ENCODE peak calls at places on chromosome 7, in nine cellular contexts. X, B, V, I, Y, S, N, K and Q are unnamed samples.

GRCh38 chr7:66267249-66267648 is 62.1 kb downstream of the TPST1 start:
- DNase-seq in X (no peak), B (peak; percentile 90), V (peak; percentile 74), I (no peak), Y (peak; percentile 90), S (no peak), N (no peak), K (no peak), Q (peak; percentile 84)

GRCh38 chr7:22675917-22676343 is 51.1 kb upstream of the IL6 start:
- DNase-seq in X (no peak), B (no peak), V (no peak), I (no peak), Y (no peak), S (no peak), N (no peak), K (no peak), Q (no peak)

GRCh38 chr7:97013025-97013424 is 7.7 kb downstream of the DLX6 start:
- DNase-seq in X (no peak), B (no peak), V (no peak), I (no peak), Y (no peak), S (no peak), N (no peak), K (no peak), Q (no peak)

GRCh38 chr7:99831595-99831994 is 3.8 kb downstream of the CYP3A43 start:
- DNase-seq in X (no peak), B (no peak), V (no peak), I (no peak), Y (no peak), S (no peak), N (no peak), K (no peak), Q (no peak)

GRCh38 chr7:31308642-31309041 is 31.9 kb downstream of the NEUROD6 start:
- DNase-seq in X (no peak), B (no peak), V (no peak), I (no peak), Y (no peak), S (no peak), N (no peak), K (no peak), Q (no peak)

GRCh38 chr7:137967143-137968018 is 34.5 kb downstream of the CREB3L2 start:
- DNase-seq in X (no peak), B (no peak), V (no peak), I (no peak), Y (no peak), S (peak; percentile 28), N (no peak), K (peak; percentile 63), Q (peak; percentile 44)

GRCh38 chr7:44063894-44064651 is 1.3 kb downstream of the PGAM2 start:
- DNase-seq in X (peak; percentile 16), B (no peak), V (peak; percentile 62), I (peak; percentile 63), Y (no peak), S (no peak), N (no peak), K (no peak), Q (no peak)

GRCh38 chr7:16962986-16963385 is 81.2 kb upstream of the AGR3 start:
- DNase-seq in X (no peak), B (no peak), V (no peak), I (no peak), Y (no peak), S (no peak), N (no peak), K (no peak), Q (no peak)

GRCh38 chr7:108287857-108288256 is 157.7 kb upstream of the LAMB4 start:
- DNase-seq in X (no peak), B (no peak), V (no peak), I (no peak), Y (no peak), S (no peak), N (no peak), K (no peak), Q (no peak)

GRCh38 chr7:38318803-38319416 is 45.5 kb upstream of the TARP start:
- DNase-seq in X (no peak), B (peak; percentile 77), V (no peak), I (no peak), Y (peak; percentile 61), S (peak; percentile 53), N (peak; percentile 54), K (peak; percentile 76), Q (peak; percentile 50)

GRCh38 chr7:5423272-5423843 is at the start of gene TNRC18:
- DNase-seq in X (peak; percentile 62), B (no peak), V (peak; percentile 79), I (peak; percentile 82), Y (no peak), S (peak; percentile 63), N (peak; percentile 53), K (no peak), Q (no peak)

GRCh38 chr7:35508623-35509400 is 186.1 kb downstream of the HERPUD2 start:
- DNase-seq in X (no peak), B (no peak), V (no peak), I (no peak), Y (no peak), S (peak; percentile 17), N (no peak), K (peak; percentile 8), Q (no peak)

GRCh38 chr7:70527489-70527888 is 604.5 kb upstream of the GALNT17 start:
- DNase-seq in X (no peak), B (no peak), V (no peak), I (no peak), Y (no peak), S (no peak), N (no peak), K (no peak), Q (no peak)

GRCh38 chr7:69110450-69111050 is 487.7 kb upstream of the AUTS2 start:
- DNase-seq in X (no peak), B (no peak), V (no peak), I (no peak), Y (no peak), S (no peak), N (no peak), K (no peak), Q (no peak)

GRCh38 chr7:20290505-20291111 is 40.1 kb upstream of the ITGB8 start:
- DNase-seq in X (no peak), B (no peak), V (no peak), I (no peak), Y (no peak), S (no peak), N (no peak), K (no peak), Q (no peak)

GRCh38 chr7:47473499-47474210 is 108.3 kb downstream of the TNS3 start:
- DNase-seq in X (no peak), B (no peak), V (no peak), I (no peak), Y (no peak), S (no peak), N (no peak), K (no peak), Q (no peak)

GRCh38 chr7:95688931-95689453 is 83.4 kb upstream of the DYNC1I1 start:
- DNase-seq in X (no peak), B (no peak), V (no peak), I (no peak), Y (no peak), S (no peak), N (no peak), K (peak; percentile 45), Q (no peak)

GRCh38 chr7:95684505-95684904 is 87.8 kb upstream of the DYNC1I1 start:
- DNase-seq in X (no peak), B (no peak), V (no peak), I (no peak), Y (no peak), S (no peak), N (no peak), K (no peak), Q (no peak)

GRCh38 chr7:95686109-95686508 is 86.2 kb upstream of the DYNC1I1 start:
- DNase-seq in X (peak; percentile 19), B (no peak), V (peak; percentile 80), I (no peak), Y (peak; percentile 19), S (peak; percentile 45), N (peak; percentile 34), K (peak; percentile 74), Q (no peak)

GRCh38 chr7:95690367-95690947 is 81.9 kb upstream of the DYNC1I1 start:
- DNase-seq in X (no peak), B (no peak), V (no peak), I (no peak), Y (no peak), S (peak; percentile 14), N (peak; percentile 24), K (peak; percentile 51), Q (peak; percentile 31)

GRCh38 chr7:95687759-95688343 is 84.5 kb upstream of the DYNC1I1 start:
- DNase-seq in X (no peak), B (no peak), V (no peak), I (no peak), Y (no peak), S (peak; percentile 35), N (peak; percentile 40), K (peak; percentile 29), Q (no peak)
- TF ChIP-seq CTCF in X (peak; percentile 57), B (peak; percentile 30), V (peak; percentile 26), I (no peak), Y (peak; percentile 26), S (no peak), N (peak; percentile 37), K (peak; percentile 42), Q (peak; percentile 56)

DNA sequence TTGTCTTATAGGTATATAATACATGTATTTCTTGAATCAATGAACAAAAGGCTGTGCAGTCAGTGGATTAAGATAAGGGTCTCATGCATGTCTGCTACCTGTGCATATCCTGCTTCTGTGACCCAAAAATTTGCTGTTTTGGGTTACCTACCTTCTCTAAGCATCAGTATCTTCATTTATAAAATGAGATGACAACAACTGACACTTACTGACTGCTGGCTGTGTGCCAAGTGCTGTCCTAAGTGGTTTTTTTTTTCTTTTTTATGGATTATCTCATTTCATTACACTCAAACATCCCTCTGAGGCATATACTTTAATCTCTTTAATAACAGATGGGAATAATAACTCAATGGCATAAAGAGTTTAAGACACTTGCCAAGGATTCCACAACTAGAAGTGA is 2.1 kb downstream of the PDK4 start:
- DNase-seq in X (no peak), B (no peak), V (no peak), I (no peak), Y (no peak), S (no peak), N (no peak), K (no peak), Q (no peak)
- TF ChIP-seq CTCF in X (no peak), B (no peak), V (no peak), I (no peak), Y (no peak), S (no peak), N (no peak), K (no peak), Q (no peak)

DNA sequence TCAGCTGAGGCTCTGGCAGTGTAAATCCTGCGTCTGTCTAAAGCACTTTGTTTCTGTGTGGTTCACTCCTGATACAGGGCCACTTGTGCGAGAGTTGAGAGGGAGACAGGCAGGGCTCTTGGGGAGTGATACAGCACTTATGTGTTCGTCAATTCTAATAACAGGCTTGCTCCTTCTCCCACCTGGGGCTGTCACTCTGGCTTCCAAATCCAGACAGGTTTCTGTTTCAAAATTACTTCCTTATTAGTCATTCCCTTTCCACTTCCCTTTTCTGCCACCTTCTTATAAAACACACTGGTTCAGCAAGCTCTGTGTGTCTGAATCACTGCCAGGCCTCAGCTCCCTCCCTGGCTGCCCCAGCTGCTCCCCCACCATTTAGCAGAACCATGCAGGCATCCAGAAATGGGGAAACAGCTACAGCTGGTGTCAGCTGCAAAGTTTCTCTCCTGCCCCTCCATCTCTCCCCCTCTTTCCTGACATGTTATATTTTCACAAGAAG is 58.5 kb upstream of the ZNRF2 start:
- DNase-seq in X (peak; percentile 48), B (no peak), V (peak; percentile 83), I (peak; percentile 45), Y (no peak), S (peak; percentile 82), N (no peak), K (peak; percentile 97), Q (peak; percentile 56)
- TF ChIP-seq CTCF in X (no peak), B (no peak), V (no peak), I (no peak), Y (no peak), S (no peak), N (no peak), K (no peak), Q (no peak)

GRCh38 chr7:101846006-101846405 is 28.6 kb downstream of the CUX1 start:
- DNase-seq in X (no peak), B (no peak), V (peak; percentile 5), I (no peak), Y (no peak), S (no peak), N (no peak), K (no peak), Q (no peak)
- TF ChIP-seq CTCF in X (no peak), B (no peak), V (no peak), I (no peak), Y (no peak), S (no peak), N (no peak), K (no peak), Q (no peak)